ENCODE peak calls at places on chromosome 22, in five cellular contexts. Q, Y, I, M and C are unnamed samples.
A peak's percentile ranks its signal among the peaks of the same experiment; 100 is the strongest.

GRCh38 chr22:25629613-25630012 is 65.1 kb downstream of the GRK3 start:
- DNase-seq in I (no peak), M (no peak), Y (no peak), Q (no peak), C (no peak)

GRCh38 chr22:20595461-20595860 is 88.1 kb downstream of the MED15 start:
- DNase-seq in Q (no peak), I (no peak), Y (no peak), M (no peak), C (no peak)

GRCh38 chr22:38734203-38735100 is 21.3 kb downstream of the SUN2 start:
- DNase-seq in Y (no peak), I (no peak), M (no peak), Q (no peak), C (no peak)

GRCh38 chr22:37275622-37276021 is 6.7 kb upstream of the CYTH4 start:
- DNase-seq in Q (no peak), Y (no peak), M (no peak), I (no peak), C (no peak)

GRCh38 chr22:30591191-30591587 is 521 bp downstream of the PES1 start:
- DNase-seq in Q (no peak), Y (no peak), M (peak; percentile 46), I (peak; percentile 56), C (no peak)

GRCh38 chr22:48137640-48138039 is 1375.2 kb downstream of the TBC1D22A start:
- DNase-seq in I (no peak), Y (no peak), Q (no peak), M (no peak), C (no peak)

GRCh38 chr22:46619830-46620501 is at the start of gene GRAMD4:
- DNase-seq in M (no peak), I (no peak), Y (no peak), Q (no peak), C (peak; percentile 76)

GRCh38 chr22:50361688-50362087 is 18.6 kb downstream of the PPP6R2 start:
- DNase-seq in Y (no peak), Q (no peak), I (no peak), M (no peak), C (no peak)

GRCh38 chr22:35376728-35377472 is 4.0 kb upstream of the HMOX1 start:
- DNase-seq in Y (peak; percentile 94), M (peak; percentile 99), I (peak; percentile 99), Q (peak; percentile 84), C (peak; percentile 97)

GRCh38 chr22:18987765-18988164 is 51.7 kb upstream of the PRODH start:
- DNase-seq in Y (no peak), M (peak; percentile 2), I (no peak), Q (peak; percentile 26), C (no peak)

GRCh38 chr22:45537734-45538181 is 35.1 kb downstream of the FBLN1 start:
- DNase-seq in Y (peak; percentile 41), M (peak; percentile 84), I (peak; percentile 84), Q (peak; percentile 94), C (peak; percentile 74)

GRCh38 chr22:25900880-25901279 is 158.9 kb downstream of the MYO18B start:
- DNase-seq in M (no peak), Y (no peak), Q (no peak), I (no peak), C (no peak)

GRCh38 chr22:50670513-50670912 is 2.1 kb upstream of the SHANK3 start:
- DNase-seq in M (no peak), I (no peak), Q (no peak), Y (no peak), C (peak; percentile 18)

GRCh38 chr22:35697142-35697541 is 20.5 kb upstream of the APOL5 start:
- DNase-seq in M (no peak), Q (no peak), I (no peak), Y (no peak), C (no peak)

GRCh38 chr22:21718492-21718891 is 17.1 kb downstream of the YPEL1 start:
- DNase-seq in I (peak; percentile 29), Y (no peak), Q (no peak), M (no peak), C (no peak)